ENCODE peak calls at places on chromosomes 1 and 21, in nine cellular contexts. X is lower leg skin, J is transverse colon, K is activated T-cell treated with anti-CD3 and anti-CD28 coated beads for 4 hours, C is NCI-H524 treated with DMSO at 0.1 percent for 48 hours, G is body of pancreas, D is fibroblast of mammary gland, U is fibroblast of the aortic adventitia, T is A549. M is an unnamed sample.

GRCh38 chr1:87515781-87516180 is 187.1 kb downstream of the LMO4 start:
- DNase-seq in X (no peak), U (peak), G (no peak), K (no peak), D (no peak), J (no peak), C (no peak), T (no peak), M (no peak)

GRCh38 chr1:111334169-111334568 is 43.5 kb downstream of the CHIA start:
- DNase-seq in D (peak), C (no peak), T (peak), K (peak), X (no peak), U (peak), G (no peak), J (no peak), M (peak)

GRCh38 chr1:31939484-31940329 is 1.5 kb upstream of the PTP4A2 start:
- DNase-seq in D (peak), U (peak), X (no peak), J (peak), T (peak), G (peak), K (peak), C (no peak), M (peak)

GRCh38 chr1:156086256-156086662 is 4.0 kb upstream of the MEX3A start:
- DNase-seq in D (peak), G (peak), U (peak), T (peak), J (no peak), K (no peak), C (no peak), X (no peak), M (no peak)

GRCh38 chr1:53295746-53296722 is 31.8 kb downstream of the LRP8 start:
- DNase-seq in U (peak), T (no peak), G (no peak), D (no peak), K (no peak), C (no peak), J (peak), X (no peak), M (no peak)

GRCh38 chr1:166738873-166739272 is 100.4 kb upstream of the POGK start:
- DNase-seq in J (no peak), G (no peak), X (no peak), K (no peak), T (no peak), C (no peak), D (no peak), U (no peak), M (no peak)

GRCh38 chr1:81689531-81689941 is 111.2 kb upstream of the ADGRL2 start:
- DNase-seq in K (no peak), U (peak), J (no peak), G (no peak), T (no peak), D (peak), C (no peak), X (no peak), M (no peak)

GRCh38 chr1:160634543-160635491 is 12.0 kb downstream of the SLAMF1 start:
- DNase-seq in G (no peak), D (no peak), C (no peak), J (no peak), K (no peak), U (no peak), X (no peak), T (no peak), M (no peak)

GRCh38 chr21:30336596-30336995 is 898 bp downstream of the KRTAP27-1 start:
- DNase-seq in G (no peak), D (peak), C (no peak), K (no peak), U (no peak), T (no peak), X (no peak), J (no peak), M (no peak)